ENCODE peak calls at places on chromosome 20, in six cellular contexts. One of them, this sample, is unnamed.

GRCh38 chr20:5714261-5715041 is 35.8 kb upstream of the SHLD1 start:
- DNase-seq in cardiac muscle cell: peak; percentile 74
- DNase-seq in left ventricle myocardium inferior: no peak
- DNase-seq in neural progenitor cell: peak; percentile 28
- DNase-seq in pancreas: no peak
- DNase-seq in body of pancreas: no peak
- DNase-seq in this sample: no peak

GRCh38 chr20:20894280-20894679 is 181.8 kb upstream of the RALGAPA2 start:
- DNase-seq in pancreas: no peak
- DNase-seq in neural progenitor cell: no peak
- DNase-seq in body of pancreas: no peak
- DNase-seq in cardiac muscle cell: no peak
- DNase-seq in left ventricle myocardium inferior: no peak
- DNase-seq in this sample: no peak

GRCh38 chr20:18001131-18001921 is 32.5 kb downstream of the MGME1 start:
- DNase-seq in pancreas: no peak
- DNase-seq in neural progenitor cell: no peak
- DNase-seq in body of pancreas: peak; percentile 60
- DNase-seq in cardiac muscle cell: peak; percentile 95
- DNase-seq in left ventricle myocardium inferior: peak; percentile 46
- DNase-seq in this sample: no peak

GRCh38 chr20:11193241-11193640 is 519.4 kb upstream of the JAG1 start:
- DNase-seq in pancreas: no peak
- DNase-seq in body of pancreas: no peak
- DNase-seq in neural progenitor cell: no peak
- DNase-seq in left ventricle myocardium inferior: no peak
- DNase-seq in cardiac muscle cell: peak; percentile 17
- DNase-seq in this sample: no peak

GRCh38 chr20:45998761-45999160 is 9.9 kb upstream of the MMP9 start:
- DNase-seq in cardiac muscle cell: no peak
- DNase-seq in left ventricle myocardium inferior: no peak
- DNase-seq in pancreas: no peak
- DNase-seq in neural progenitor cell: no peak
- DNase-seq in body of pancreas: no peak
- DNase-seq in this sample: peak; percentile 31

GRCh38 chr20:15708984-15709598 is 864.2 kb downstream of the KIF16B start:
- DNase-seq in body of pancreas: peak; percentile 68
- DNase-seq in neural progenitor cell: peak; percentile 74
- DNase-seq in cardiac muscle cell: peak; percentile 32
- DNase-seq in pancreas: peak; percentile 85
- DNase-seq in left ventricle myocardium inferior: peak; percentile 30
- DNase-seq in this sample: peak; percentile 64

GRCh38 chr20:44733341-44734069 is 12.2 kb upstream of the KCNK15 start:
- DNase-seq in cardiac muscle cell: peak; percentile 83
- DNase-seq in body of pancreas: peak; percentile 70
- DNase-seq in pancreas: peak; percentile 76
- DNase-seq in neural progenitor cell: peak; percentile 81
- DNase-seq in left ventricle myocardium inferior: peak; percentile 60
- DNase-seq in this sample: peak; percentile 79

GRCh38 chr20:6665621-6666345 is 101.7 kb upstream of the BMP2 start:
- DNase-seq in body of pancreas: no peak
- DNase-seq in neural progenitor cell: no peak
- DNase-seq in left ventricle myocardium inferior: no peak
- DNase-seq in cardiac muscle cell: no peak
- DNase-seq in pancreas: no peak
- DNase-seq in this sample: no peak

GRCh38 chr20:46058656-46059281 is 29.8 kb downstream of the SLC12A5 start:
- DNase-seq in neural progenitor cell: peak; percentile 67
- DNase-seq in cardiac muscle cell: no peak
- DNase-seq in left ventricle myocardium inferior: no peak
- DNase-seq in body of pancreas: peak; percentile 14
- DNase-seq in pancreas: no peak
- DNase-seq in this sample: no peak

GRCh38 chr20:40754372-40754943 is 65.4 kb upstream of the MAFB start:
- DNase-seq in left ventricle myocardium inferior: peak; percentile 61
- DNase-seq in pancreas: no peak
- DNase-seq in neural progenitor cell: no peak
- DNase-seq in cardiac muscle cell: peak; percentile 43
- DNase-seq in body of pancreas: peak; percentile 13
- DNase-seq in this sample: peak; percentile 74

GRCh38 chr20:18287546-18287914 is 797 bp upstream of the ZNF133 start:
- DNase-seq in left ventricle myocardium inferior: peak; percentile 18
- DNase-seq in neural progenitor cell: no peak
- DNase-seq in cardiac muscle cell: no peak
- DNase-seq in pancreas: no peak
- DNase-seq in body of pancreas: no peak
- DNase-seq in this sample: peak; percentile 77

GRCh38 chr20:4006640-4007039 is 8.7 kb downstream of the RNF24 start:
- DNase-seq in neural progenitor cell: peak; percentile 18
- DNase-seq in pancreas: no peak
- DNase-seq in body of pancreas: peak; percentile 88
- DNase-seq in left ventricle myocardium inferior: peak; percentile 71
- DNase-seq in cardiac muscle cell: peak; percentile 58
- DNase-seq in this sample: no peak

GRCh38 chr20:37804584-37805566 is 98.1 kb upstream of the VSTM2L start:
- DNase-seq in cardiac muscle cell: no peak
- DNase-seq in pancreas: no peak
- DNase-seq in neural progenitor cell: no peak
- DNase-seq in left ventricle myocardium inferior: no peak
- DNase-seq in body of pancreas: no peak
- DNase-seq in this sample: no peak

GRCh38 chr20:16013631-16014030 is 559.6 kb downstream of the KIF16B start:
- DNase-seq in cardiac muscle cell: no peak
- DNase-seq in pancreas: no peak
- DNase-seq in neural progenitor cell: no peak
- DNase-seq in body of pancreas: no peak
- DNase-seq in left ventricle myocardium inferior: no peak
- DNase-seq in this sample: no peak

GRCh38 chr20:50540620-50541605 is 30.7 kb downstream of the PTPN1 start:
- DNase-seq in pancreas: no peak
- DNase-seq in left ventricle myocardium inferior: no peak
- DNase-seq in body of pancreas: no peak
- DNase-seq in neural progenitor cell: no peak
- DNase-seq in cardiac muscle cell: peak; percentile 95
- DNase-seq in this sample: no peak
- TF ChIP-seq CTCF in pancreas: no peak
- TF ChIP-seq CTCF in left ventricle myocardium inferior: no peak
- TF ChIP-seq CTCF in body of pancreas: no peak
- TF ChIP-seq CTCF in neural progenitor cell: no peak
- TF ChIP-seq CTCF in cardiac muscle cell: peak; percentile 9
- TF ChIP-seq CTCF in this sample: no peak

GRCh38 chr20:38870733-38871559 is 55.3 kb upstream of the FAM83D start:
- DNase-seq in pancreas: no peak
- DNase-seq in body of pancreas: no peak
- DNase-seq in left ventricle myocardium inferior: no peak
- DNase-seq in neural progenitor cell: no peak
- DNase-seq in cardiac muscle cell: no peak
- DNase-seq in this sample: no peak

GRCh38 chr20:38873050-38873581 is 53.1 kb upstream of the FAM83D start:
- DNase-seq in neural progenitor cell: no peak
- DNase-seq in pancreas: no peak
- DNase-seq in cardiac muscle cell: no peak
- DNase-seq in left ventricle myocardium inferior: no peak
- DNase-seq in body of pancreas: no peak
- DNase-seq in this sample: no peak

GRCh38 chr20:38872036-38872435 is 54.2 kb upstream of the FAM83D start:
- DNase-seq in body of pancreas: no peak
- DNase-seq in left ventricle myocardium inferior: no peak
- DNase-seq in cardiac muscle cell: no peak
- DNase-seq in neural progenitor cell: no peak
- DNase-seq in pancreas: no peak
- DNase-seq in this sample: no peak

GRCh38 chr20:38871560-38871953 is 54.7 kb upstream of the FAM83D start:
- DNase-seq in pancreas: no peak
- DNase-seq in left ventricle myocardium inferior: no peak
- DNase-seq in body of pancreas: no peak
- DNase-seq in cardiac muscle cell: no peak
- DNase-seq in neural progenitor cell: no peak
- DNase-seq in this sample: no peak

DNA sequence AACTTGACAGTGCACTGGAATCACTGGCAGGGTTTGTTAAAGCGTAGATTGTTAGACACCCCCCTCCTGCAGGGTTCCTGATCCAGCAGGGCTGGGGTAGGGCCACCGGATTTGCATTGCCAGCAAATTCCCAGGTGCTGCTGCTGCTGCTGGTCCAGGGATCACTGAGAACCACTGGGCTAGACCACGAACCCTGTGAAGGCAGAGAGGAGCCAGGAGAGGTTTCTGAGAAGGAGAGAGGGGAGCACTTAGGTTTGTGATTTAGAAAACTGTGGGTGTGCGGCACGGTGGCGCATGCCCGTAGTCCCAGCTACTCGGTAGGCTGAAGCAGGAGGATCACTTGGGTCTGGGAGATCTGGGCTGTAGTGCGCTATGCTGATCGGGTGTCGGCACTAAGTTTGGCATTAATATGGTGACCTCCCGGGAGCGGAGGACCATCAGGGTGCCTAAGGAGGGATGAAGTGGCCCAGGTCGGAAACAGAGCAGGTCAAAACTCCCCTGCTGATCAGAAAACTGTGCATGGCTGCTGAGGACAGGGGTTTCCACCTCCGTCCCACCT is 53.6 kb upstream of the FAM83D start:
- DNase-seq in left ventricle myocardium inferior: no peak
- DNase-seq in cardiac muscle cell: no peak
- DNase-seq in neural progenitor cell: no peak
- DNase-seq in body of pancreas: no peak
- DNase-seq in pancreas: no peak
- DNase-seq in this sample: no peak
- H3K4me1 ChIP-seq in left ventricle myocardium inferior: peaks cover 52% of the 10 kb centered on the region
- H3K4me1 ChIP-seq in cardiac muscle cell: no peaks in the 10 kb centered on the region
- H3K4me1 ChIP-seq in neural progenitor cell: no peaks in the 10 kb centered on the region
- H3K4me1 ChIP-seq in body of pancreas: peaks cover 11% of the 10 kb centered on the region
- H3K4me1 ChIP-seq in pancreas: no peaks in the 10 kb centered on the region
- H3K4me1 ChIP-seq in this sample: peaks cover 32% of the 10 kb centered on the region

DNA sequence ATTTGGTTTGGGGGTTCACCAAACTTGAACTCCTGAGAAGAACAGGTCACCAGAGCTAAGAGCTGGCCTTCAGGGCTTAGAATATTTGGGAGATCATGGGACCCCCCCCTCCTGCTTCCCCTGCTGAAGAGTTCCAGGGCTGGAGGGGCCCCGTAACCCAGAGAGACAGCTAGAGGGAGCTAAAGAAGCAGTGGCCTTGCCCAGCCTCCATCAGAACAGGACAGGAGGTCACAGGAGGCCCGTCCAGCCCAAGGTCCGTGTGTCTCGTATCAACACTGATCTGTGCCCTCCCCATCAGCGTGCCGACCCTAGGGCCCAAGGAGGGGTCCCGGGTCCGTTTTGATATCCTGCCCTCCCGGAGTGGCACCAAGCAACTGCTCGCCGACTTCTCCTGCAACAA is 40.6 kb upstream of the TGM6 start:
- DNase-seq in pancreas: no peak
- DNase-seq in cardiac muscle cell: no peak
- DNase-seq in left ventricle myocardium inferior: no peak
- DNase-seq in neural progenitor cell: no peak
- DNase-seq in body of pancreas: no peak
- DNase-seq in this sample: no peak
- TF ChIP-seq CTCF in pancreas: no peak
- TF ChIP-seq CTCF in cardiac muscle cell: no peak
- TF ChIP-seq CTCF in left ventricle myocardium inferior: no peak
- TF ChIP-seq CTCF in neural progenitor cell: no peak
- TF ChIP-seq CTCF in body of pancreas: no peak
- TF ChIP-seq CTCF in this sample: no peak

GRCh38 chr20:32546918-32547752 is 38.0 kb downstream of the NOL4L start:
- DNase-seq in body of pancreas: no peak
- DNase-seq in pancreas: no peak
- DNase-seq in cardiac muscle cell: no peak
- DNase-seq in left ventricle myocardium inferior: no peak
- DNase-seq in neural progenitor cell: no peak
- DNase-seq in this sample: no peak
- H3K4me1 ChIP-seq in body of pancreas: no peaks in the 10 kb centered on the region
- H3K4me1 ChIP-seq in pancreas: no peaks in the 10 kb centered on the region
- H3K4me1 ChIP-seq in cardiac muscle cell: peaks cover 8% of the 10 kb centered on the region
- H3K4me1 ChIP-seq in left ventricle myocardium inferior: no peaks in the 10 kb centered on the region
- H3K4me1 ChIP-seq in neural progenitor cell: peaks cover 14% of the 10 kb centered on the region
- H3K4me1 ChIP-seq in this sample: no peaks in the 10 kb centered on the region

This sample was measured in kidney.